ENCODE peak calls at places on chromosomes 5 and 9, in six cellular contexts. W, S, H, M, R and E are unnamed samples.

GRCh38 chr5:122599000-122599399 is 175.9 kb upstream of the SNX2 start:
- DNase-seq in W (no peak), S (no peak), H (no peak), M (no peak), R (no peak), E (no peak)

GRCh38 chr9:35341585-35341984 is 148.3 kb upstream of the RUSC2 start:
- DNase-seq in W (peak), S (peak), H (no peak), M (no peak), R (peak), E (no peak)

GRCh38 chr5:43274435-43275114 is 38.6 kb downstream of the HMGCS1 start:
- DNase-seq in W (no peak), S (no peak), H (no peak), M (no peak), R (no peak), E (no peak)

GRCh38 chr5:6469836-6470235 is 21.2 kb downstream of the UBE2QL1 start:
- DNase-seq in W (no peak), S (no peak), H (no peak), M (no peak), R (no peak), E (no peak)

GRCh38 chr5:150245111-150245789 is 44.3 kb downstream of the CAMK2A start:
- DNase-seq in W (peak), S (no peak), H (no peak), M (no peak), R (peak), E (no peak)

GRCh38 chr5:66344544-66344943 is 200.4 kb downstream of the SREK1 start:
- DNase-seq in W (no peak), S (no peak), H (no peak), M (no peak), R (no peak), E (no peak)

GRCh38 chr9:81776390-81776789 is 87.0 kb upstream of the TLE1 start:
- DNase-seq in W (no peak), S (no peak), H (no peak), M (no peak), R (no peak), E (no peak)

GRCh38 chr5:172771439-172772111 is 580 bp upstream of the DUSP1 start:
- DNase-seq in W (peak), S (no peak), H (peak), M (no peak), R (no peak), E (no peak)

GRCh38 chr5:6328173-6328572 is 50.2 kb downstream of the MED10 start:
- DNase-seq in W (no peak), S (peak), H (no peak), M (no peak), R (no peak), E (no peak)

GRCh38 chr5:174531782-174532191 is 192.6 kb upstream of the MSX2 start:
- DNase-seq in W (no peak), S (no peak), H (no peak), M (no peak), R (no peak), E (no peak)

GRCh38 chr5:95826949-95827595 is 4.5 kb upstream of the GLRX start:
- DNase-seq in W (no peak), S (no peak), H (no peak), M (no peak), R (no peak), E (no peak)

GRCh38 chr5:95823241-95823737 is 763 bp upstream of the GLRX start:
- DNase-seq in W (no peak), S (no peak), H (no peak), M (no peak), R (no peak), E (no peak)

GRCh38 chr5:95823738-95824609 is 1.4 kb upstream of the GLRX start:
- DNase-seq in W (peak), S (peak), H (peak), M (no peak), R (peak), E (no peak)

GRCh38 chr5:95822408-95823240 is at the start of gene GLRX:
- DNase-seq in W (peak), S (no peak), H (peak), M (peak), R (peak), E (no peak)

GRCh38 chr5:95824747-95825146 is 2.2 kb upstream of the GLRX start:
- DNase-seq in W (no peak), S (no peak), H (no peak), M (no peak), R (no peak), E (no peak)
- H3K4me3 ChIP-seq in W (no peak), S (no peak), H (peak), M (no peak), R (no peak), E (no peak)

GRCh38 chr9:34328500-34328982 is 527 bp downstream of the KIF24 start:
- DNase-seq in W (no peak), S (no peak), H (no peak), M (no peak), R (no peak), E (no peak)

GRCh38 chr9:34326690-34327089 is 2.4 kb downstream of the KIF24 start:
- DNase-seq in W (no peak), S (no peak), H (no peak), M (no peak), R (no peak), E (no peak)

GRCh38 chr9:34332370-34332964 is 3.1 kb downstream of the NUDT2 start:
- DNase-seq in W (no peak), S (no peak), H (no peak), M (peak), R (no peak), E (no peak)

GRCh38 chr9:34331191-34331590 is 1.8 kb downstream of the NUDT2 start:
- DNase-seq in W (no peak), S (no peak), H (no peak), M (no peak), R (no peak), E (no peak)

GRCh38 chr9:34328983-34329832 is at the start of the genes KIF24 and NUDT2:
- DNase-seq in W (peak), S (peak), H (peak), M (peak), R (peak), E (peak)
- TF ChIP-seq CTCF in W (no peak), S (no peak), H (no peak), M (no peak), R (peak), E (no peak)

GRCh38 chr5:139296862-139297326 is 3.4 kb downstream of the MATR3 start:
- DNase-seq in W (no peak), S (no peak), H (no peak), M (no peak), R (no peak), E (no peak)

GRCh38 chr5:139295692-139296091 is 2.2 kb downstream of the MATR3 start:
- DNase-seq in W (no peak), S (no peak), H (no peak), M (no peak), R (no peak), E (no peak)

GRCh38 chr5:139294372-139295165 is 1.0 kb downstream of the MATR3 start:
- DNase-seq in W (peak), S (no peak), H (peak), M (peak), R (peak), E (no peak)

GRCh38 chr5:139297439-139298133 is 4.0 kb downstream of the MATR3 start:
- DNase-seq in W (no peak), S (no peak), H (no peak), M (no peak), R (no peak), E (no peak)

GRCh38 chr5:139296198-139296597 is 2.7 kb downstream of the MATR3 start:
- DNase-seq in W (no peak), S (no peak), H (no peak), M (no peak), R (no peak), E (no peak)
- H3K4me3 ChIP-seq in W (peak), S (peak), H (peak), M (no peak), R (no peak), E (peak)

DNA sequence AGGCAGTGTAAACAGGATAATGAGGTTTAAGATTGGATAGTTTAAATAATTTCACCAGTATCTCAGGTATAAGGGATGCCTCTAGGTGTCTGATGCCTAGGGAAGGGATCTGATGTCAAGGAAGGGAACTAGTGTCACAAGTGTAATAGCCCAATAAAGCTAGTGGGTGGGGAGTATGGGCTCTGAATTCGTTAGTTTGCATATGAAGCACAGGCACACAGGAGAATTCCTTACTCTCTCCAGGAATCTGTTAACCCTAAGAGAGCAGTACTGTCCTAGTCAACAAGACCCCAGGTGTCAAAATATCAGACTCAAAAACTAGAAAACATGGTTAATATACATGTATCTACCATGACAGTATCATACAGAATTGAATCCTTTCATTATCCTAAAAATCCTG is 352.5 kb upstream of the CYLC2 start:
- DNase-seq in W (no peak), S (no peak), H (no peak), M (no peak), R (no peak), E (no peak)
- TF ChIP-seq CTCF in W (no peak), S (no peak), H (no peak), M (no peak), R (no peak), E (no peak)

GRCh38 chr5:103110403-103110802 is 9.5 kb downstream of the GIN1 start:
- DNase-seq in W (no peak), S (no peak), H (no peak), M (no peak), R (no peak), E (no peak)

GRCh38 chr5:103111458-103111857 is 8.5 kb downstream of the GIN1 start:
- DNase-seq in W (no peak), S (no peak), H (no peak), M (no peak), R (no peak), E (no peak)

GRCh38 chr5:103112910-103113309 is 7.0 kb downstream of the GIN1 start:
- DNase-seq in W (no peak), S (no peak), H (no peak), M (no peak), R (no peak), E (no peak)

GRCh38 chr5:103114440-103114839 is 5.5 kb downstream of the GIN1 start:
- DNase-seq in W (no peak), S (no peak), H (no peak), M (no peak), R (no peak), E (no peak)

DNA sequence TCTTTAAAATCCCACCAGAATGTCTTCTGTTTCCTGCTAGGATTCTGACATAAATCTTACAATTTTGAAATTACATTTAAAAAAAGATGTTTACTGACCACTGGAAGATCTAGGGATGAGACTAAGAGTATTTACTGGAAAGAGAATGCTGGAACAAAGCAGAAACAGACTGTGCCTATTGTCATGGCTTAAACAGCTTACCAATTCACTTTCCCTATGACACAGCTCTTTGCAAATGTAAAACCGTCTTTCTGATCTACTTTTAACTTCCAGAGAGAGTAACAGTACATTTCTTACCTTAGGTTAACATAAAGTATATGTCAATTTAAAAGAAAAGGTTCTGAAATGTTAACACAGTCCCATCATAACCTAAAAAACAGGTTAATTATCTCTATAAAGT is 10.7 kb downstream of the GIN1 start:
- DNase-seq in W (no peak), S (no peak), H (no peak), M (no peak), R (no peak), E (no peak)
- H3K4me3 ChIP-seq in W (no peak), S (no peak), H (no peak), M (no peak), R (no peak), E (no peak)

GRCh38 chr9:136372561-136373299 is 739 bp downstream of the CARD9 start:
- DNase-seq in W (peak), S (no peak), H (no peak), M (peak), R (peak), E (no peak)
- TF ChIP-seq CTCF in W (peak), S (peak), H (no peak), M (peak), R (peak), E (no peak)